ENCODE peak calls at places on chromosomes 1 and 21, in four cellular contexts. S, O, F and D are unnamed samples.

GRCh38 chr1:174039069-174039468 is 16.9 kb upstream of the RC3H1 start:
- DNase-seq in S (no peak), O (no peak), F (no peak), D (no peak)

GRCh38 chr1:44655609-44656008 is 18.7 kb downstream of the TMEM53 start:
- DNase-seq in S (peak; percentile 62), O (no peak), F (peak; percentile 75), D (peak; percentile 34)

GRCh38 chr1:243316366-243316989 is 60.6 kb downstream of the SDCCAG8 start:
- DNase-seq in S (no peak), O (no peak), F (no peak), D (no peak)

GRCh38 chr21:30600787-30601186 is at the start of gene KRTAP22-1:
- DNase-seq in S (no peak), O (no peak), F (no peak), D (no peak)

GRCh38 chr1:245704765-245705164 is 550.0 kb downstream of the KIF26B start:
- DNase-seq in S (no peak), O (no peak), F (no peak), D (no peak)

GRCh38 chr1:89578151-89578550 is 53.5 kb downstream of the LRRC8B start:
- DNase-seq in S (no peak), O (no peak), F (no peak), D (no peak)

GRCh38 chr1:77513839-77514763 is 168.4 kb downstream of the ZZZ3 start:
- DNase-seq in S (no peak), O (no peak), F (no peak), D (no peak)

GRCh38 chr1:98018074-98018473 is 97.2 kb upstream of the DPYD start:
- DNase-seq in S (no peak), O (no peak), F (no peak), D (no peak)

GRCh38 chr1:41977329-41977728 is 58.6 kb upstream of the HIVEP3 start:
- DNase-seq in S (no peak), O (no peak), F (no peak), D (no peak)

GRCh38 chr1:7620196-7620595 is 150.9 kb upstream of the VAMP3 start:
- DNase-seq in S (no peak), O (no peak), F (no peak), D (no peak)

GRCh38 chr1:52904590-52905375 is 16.8 kb downstream of the ECHDC2 start:
- DNase-seq in S (peak; percentile 82), O (peak; percentile 10), F (peak; percentile 88), D (no peak)

GRCh38 chr1:93354749-93355148 is 9.0 kb downstream of the DR1 start:
- DNase-seq in S (no peak), O (no peak), F (no peak), D (no peak)
- H3K4me1 ChIP-seq in S (no peaks in the 10 kb centered on the region), O (no peaks in the 10 kb centered on the region), F (peaks cover 35% of the 10 kb centered on the region), D (peaks cover 19% of the 10 kb centered on the region)

GRCh38 chr1:183739640-183740385 is 65.1 kb upstream of the RGL1 start:
- DNase-seq in S (no peak), O (no peak), F (no peak), D (no peak)

GRCh38 chr1:183736391-183736790 is 68.5 kb upstream of the RGL1 start:
- DNase-seq in S (no peak), O (no peak), F (no peak), D (no peak)

GRCh38 chr1:183735069-183735860 is 69.7 kb upstream of the RGL1 start:
- DNase-seq in S (no peak), O (no peak), F (no peak), D (no peak)

GRCh38 chr1:183742367-183742766 is 62.6 kb upstream of the RGL1 start:
- DNase-seq in S (no peak), O (no peak), F (no peak), D (no peak)

GRCh38 chr1:183739082-183739481 is 65.8 kb upstream of the RGL1 start:
- DNase-seq in S (no peak), O (no peak), F (no peak), D (no peak)
- TF ChIP-seq ELF1 in S (no peak), O (no peak), F (no peak), D (no peak)

GRCh38 chr1:192580351-192580962 is 4.9 kb downstream of the RGS1 start:
- DNase-seq in S (no peak), O (peak; percentile 42), F (no peak), D (peak; percentile 20)
- TF ChIP-seq RAD21 in S (peak; percentile 21), O (peak; percentile 91), F (peak; percentile 75), D (no peak)

DNA sequence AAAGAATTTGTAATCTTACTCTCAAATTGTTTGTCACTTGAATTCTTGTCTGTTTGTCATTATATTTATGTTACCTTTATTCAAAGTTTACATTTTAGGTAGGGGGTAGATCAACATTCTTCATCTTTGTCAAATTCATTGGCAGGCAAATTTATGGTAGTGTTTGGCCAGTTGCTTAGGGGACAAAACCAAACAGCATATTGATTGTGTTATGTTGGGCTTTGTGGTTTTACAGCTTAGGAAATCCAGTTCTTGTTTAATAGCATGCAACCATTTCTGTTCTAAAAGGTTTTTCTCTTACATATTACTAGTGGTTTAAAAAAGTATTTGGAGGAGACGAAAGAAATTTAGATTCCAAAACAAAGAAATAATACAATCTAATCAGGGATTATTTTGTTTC is 91.4 kb downstream of the HMCN1 start:
- DNase-seq in S (no peak), O (no peak), F (no peak), D (no peak)
- H3K4me1 ChIP-seq in S (no peaks in the 10 kb centered on the region), O (no peaks in the 10 kb centered on the region), F (no peaks in the 10 kb centered on the region), D (no peaks in the 10 kb centered on the region)

GRCh38 chr1:212513586-212513985 is 80.9 kb downstream of the NENF start:
- DNase-seq in S (no peak), O (peak; percentile 10), F (no peak), D (no peak)
- TF ChIP-seq ELF1 in S (no peak), O (no peak), F (no peak), D (no peak)

GRCh38 chr1:232591344-232591743 is 38.6 kb downstream of the SIPA1L2 start:
- DNase-seq in S (no peak), O (no peak), F (no peak), D (no peak)

GRCh38 chr1:232590742-232591082 is 39.2 kb downstream of the SIPA1L2 start:
- DNase-seq in S (no peak), O (no peak), F (no peak), D (no peak)

GRCh38 chr1:232587141-232588008 is 42.6 kb downstream of the SIPA1L2 start:
- DNase-seq in S (no peak), O (no peak), F (no peak), D (no peak)

GRCh38 chr1:232589111-232589808 is 40.7 kb downstream of the SIPA1L2 start:
- DNase-seq in S (no peak), O (no peak), F (no peak), D (no peak)

GRCh38 chr1:232589809-232590741 is 39.9 kb downstream of the SIPA1L2 start:
- DNase-seq in S (no peak), O (no peak), F (no peak), D (no peak)
- TF ChIP-seq RAD21 in S (no peak), O (no peak), F (no peak), D (no peak)

GRCh38 chr1:59142663-59143487 is 154.0 kb upstream of the FGGY start:
- DNase-seq in S (no peak), O (peak; percentile 53), F (no peak), D (peak; percentile 72)

GRCh38 chr1:59143824-59144223 is 153.1 kb upstream of the FGGY start:
- DNase-seq in S (no peak), O (no peak), F (no peak), D (no peak)

GRCh38 chr1:59139396-59139795 is 157.5 kb upstream of the FGGY start:
- DNase-seq in S (peak; percentile 15), O (peak; percentile 28), F (no peak), D (peak; percentile 6)

GRCh38 chr1:59138402-59138801 is 158.5 kb upstream of the FGGY start:
- DNase-seq in S (no peak), O (no peak), F (no peak), D (no peak)

DNA sequence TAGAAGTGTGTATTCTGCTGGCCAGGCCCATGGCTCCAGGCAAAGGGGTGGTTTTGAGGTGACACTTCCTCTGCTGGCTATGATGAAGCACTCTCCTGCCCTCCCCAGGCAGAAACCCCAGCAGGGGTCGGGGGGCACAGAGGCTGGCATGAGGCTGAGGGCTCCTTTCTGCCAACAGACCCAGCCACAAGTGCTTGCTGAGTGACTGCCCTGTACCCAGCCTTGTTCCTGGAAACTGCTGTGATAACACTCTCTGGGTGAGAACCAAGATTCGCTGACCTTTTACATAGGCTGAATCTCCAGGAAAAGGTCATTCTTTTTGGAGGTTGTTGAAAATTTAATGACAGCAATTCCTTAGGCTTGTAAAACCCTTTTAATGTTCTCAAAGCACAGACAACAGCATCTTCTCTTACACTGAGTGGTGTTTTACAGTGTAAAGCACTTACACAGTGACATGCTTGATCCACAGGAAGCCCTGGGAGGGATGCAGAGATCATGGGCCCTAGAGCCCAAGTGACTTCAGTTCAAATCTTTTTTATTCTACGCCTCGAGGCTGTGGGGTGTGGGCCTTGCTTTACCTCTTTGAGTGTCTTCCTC is 155.5 kb upstream of the FGGY start:
- DNase-seq in S (no peak), O (no peak), F (no peak), D (no peak)
- H3K4me1 ChIP-seq in S (no peaks in the 10 kb centered on the region), O (peaks cover 15% of the 10 kb centered on the region), F (peaks cover 33% of the 10 kb centered on the region), D (peaks cover 28% of the 10 kb centered on the region)

DNA sequence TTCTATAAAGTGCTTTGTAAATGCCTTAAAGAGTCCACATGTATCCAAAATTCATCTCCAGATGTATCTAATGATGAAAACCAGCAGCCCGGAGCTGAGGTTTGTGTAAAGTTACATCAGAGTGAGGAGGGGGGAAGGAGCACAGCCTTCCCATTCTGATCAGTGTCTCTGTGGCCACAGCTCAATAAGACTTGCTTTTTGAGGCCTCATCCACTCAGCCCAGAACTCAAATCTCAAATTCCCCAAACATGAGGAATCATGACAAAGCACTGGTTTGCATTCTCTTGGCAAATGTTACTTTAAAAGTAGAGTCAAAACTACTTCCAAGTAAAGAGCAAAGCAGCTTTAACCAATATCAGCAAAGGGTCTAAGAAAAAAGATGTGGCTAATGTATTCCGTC is 30.8 kb downstream of the CCN1 start:
- DNase-seq in S (no peak), O (no peak), F (no peak), D (no peak)
- TF ChIP-seq ELF1 in S (no peak), O (no peak), F (no peak), D (no peak)

GRCh38 chr1:26700711-26701110 is 4.9 kb downstream of the ARID1A start:
- DNase-seq in S (no peak), O (no peak), F (no peak), D (no peak)
- TF ChIP-seq RAD21 in S (no peak), O (no peak), F (no peak), D (no peak)